ENCODE peak calls at places on chromosomes 2 and 18, in six cellular contexts. P is PC-3, Y is suprapubic skin, Z is aorta, O is colonic mucosa, W is A549. X is an unnamed sample. For H3K4me1, the result is how much of the 10 kb centered on the place peaks cover.

GRCh38 chr2:24625728-24626484 is 134.9 kb downstream of the NCOA1 start:
- DNase-seq in Y (no peak), P (no peak), Z (no peak), W (no peak), O (no peak), X (peak)

GRCh38 chr2:221204699-221205098 is 367.4 kb downstream of the EPHA4 start:
- DNase-seq in P (no peak), O (no peak), Z (no peak), Y (no peak), W (no peak), X (no peak)

GRCh38 chr2:118223487-118224136 is 135.3 kb downstream of the INSIG2 start:
- DNase-seq in Y (no peak), O (no peak), Z (no peak), W (no peak), P (no peak), X (no peak)

GRCh38 chr2:66862871-66863650 is 428.1 kb downstream of the MEIS1 start:
- DNase-seq in O (no peak), P (peak), W (no peak), Y (no peak), Z (no peak), X (peak)

GRCh38 chr18:35770360-35770759 is 188.8 kb downstream of the GALNT1 start:
- DNase-seq in Y (no peak), O (no peak), P (peak), Z (no peak), W (no peak), X (no peak)

GRCh38 chr2:126568734-126569133 is 87.2 kb upstream of the GYPC start:
- DNase-seq in W (no peak), O (no peak), Y (no peak), Z (no peak), P (no peak), X (no peak)

GRCh38 chr18:9101730-9102390 is 639 bp upstream of the NDUFV2 start:
- DNase-seq in Z (no peak), P (peak), Y (no peak), W (peak), O (peak), X (peak)

GRCh38 chr2:208406474-208407451 is at the start of gene PTH2R:
- DNase-seq in P (no peak), O (no peak), W (no peak), Z (peak), Y (peak), X (peak)

GRCh38 chr2:232387451-232388171 is 9.1 kb downstream of the ALPP start:
- DNase-seq in Z (peak), P (no peak), W (no peak), Y (no peak), O (no peak), X (peak)

GRCh38 chr2:68357608-68358337 is 7.3 kb upstream of the PLEK start:
- DNase-seq in O (no peak), Z (no peak), W (peak), P (peak), Y (no peak), X (peak)

GRCh38 chr2:240962371-240963064 is 35.9 kb upstream of the SNED1 start:
- DNase-seq in W (no peak), O (peak), Z (peak), Y (peak), P (no peak), X (peak)

GRCh38 chr2:24435391-24436316 is 55.4 kb upstream of the NCOA1 start:
- DNase-seq in W (no peak), O (peak), P (no peak), Y (peak), Z (no peak), X (peak)

GRCh38 chr2:112006076-112006410 is 49.0 kb upstream of the TMEM87B start:
- DNase-seq in Y (no peak), P (peak), Z (no peak), W (no peak), O (no peak), X (peak)

GRCh38 chr18:43034683-43035500 is 80.6 kb downstream of the RIT2 start:
- DNase-seq in P (peak), Z (no peak), Y (no peak), W (no peak), O (no peak), X (no peak)

GRCh38 chr2:206981089-206981674 is 41.9 kb downstream of the CPO start:
- DNase-seq in Z (no peak), P (no peak), W (no peak), Y (no peak), O (no peak), X (no peak)

GRCh38 chr2:153811516-153811915 is 60.2 kb upstream of the GALNT13 start:
- DNase-seq in Z (no peak), W (no peak), O (no peak), P (no peak), Y (no peak), X (no peak)

GRCh38 chr2:203909192-203909945 is 27.2 kb upstream of the ICOS start:
- DNase-seq in Z (no peak), W (peak), Y (no peak), P (peak), O (peak), X (peak)

GRCh38 chr2:17590342-17590911 is 49.9 kb downstream of the VSNL1 start:
- DNase-seq in W (no peak), O (no peak), Z (no peak), Y (no peak), P (no peak), X (no peak)

GRCh38 chr2:168432565-168433186 is 23.4 kb upstream of the CERS6 start:
- DNase-seq in Y (no peak), O (no peak), P (no peak), Z (no peak), W (no peak), X (no peak)

GRCh38 chr2:214410128-214410775 is 602 bp upstream of the VWC2L start:
- DNase-seq in P (peak), Z (no peak), W (no peak), Y (no peak), O (no peak), X (no peak)

GRCh38 chr2:109402980-109403840 is 210.6 kb downstream of the SEPTIN10 start:
- DNase-seq in W (no peak), Y (no peak), P (no peak), Z (no peak), O (no peak), X (peak)

GRCh38 chr18:67731853-67732252 is 215.3 kb upstream of the DSEL start:
- DNase-seq in W (no peak), O (no peak), Y (no peak), P (peak), Z (no peak), X (no peak)

GRCh38 chr18:32902566-32903330 is 129.9 kb upstream of the KLHL14 start:
- DNase-seq in Z (no peak), P (no peak), W (no peak), Y (no peak), O (no peak), X (no peak)

GRCh38 chr2:117967981-117968723 is 45.7 kb downstream of the CCDC93 start:
- DNase-seq in P (no peak), W (no peak), Z (no peak), Y (no peak), O (no peak), X (peak)

DNA sequence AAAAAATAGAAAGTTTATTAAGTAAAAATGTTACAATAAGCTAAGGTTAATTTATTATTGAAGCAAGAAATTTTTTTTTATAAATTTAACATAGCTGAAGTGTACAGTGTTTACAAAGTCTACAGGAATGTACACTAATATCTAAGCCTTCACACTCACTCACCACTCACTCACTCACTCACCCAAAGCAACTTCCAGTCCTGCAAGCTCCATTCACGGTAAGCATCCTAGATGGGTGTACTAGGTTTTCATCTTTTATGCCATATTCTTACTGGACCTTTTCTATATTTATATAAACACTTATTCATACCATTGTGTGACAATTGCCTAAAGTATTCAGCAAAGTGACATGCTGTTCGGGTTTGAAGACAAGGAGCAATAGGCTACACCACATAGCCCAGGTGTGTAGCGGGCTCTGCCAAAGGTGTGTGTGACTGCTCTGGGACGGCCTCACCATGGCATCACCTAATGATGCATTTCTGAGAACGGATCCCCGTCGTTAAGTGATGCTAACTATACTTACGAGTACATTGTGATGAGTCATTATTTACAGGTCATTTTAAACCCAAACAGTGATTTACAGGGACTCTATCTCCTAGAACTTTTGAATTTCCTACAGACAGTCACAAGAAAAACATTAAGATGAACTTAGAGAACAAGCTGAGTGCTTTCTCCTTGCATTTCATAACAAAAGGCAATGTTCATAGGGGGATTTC is 76.3 kb upstream of the ID2 start:
- DNase-seq in Y (no peak), O (no peak), W (peak), Z (no peak), P (peak), X (peak)
- H3K4me1 ChIP-seq in Y (under half), O (under half), W (under half), Z (under half), P (half or more), X (under half)

GRCh38 chr2:170714156-170715061 is 728 bp upstream of the SP5 start:
- DNase-seq in Y (peak), P (peak), Z (peak), O (peak), W (peak), X (peak)
- H3K4me3 ChIP-seq in Y (peak), P (peak), Z (peak), O (peak), W (peak), X (peak)

DNA sequence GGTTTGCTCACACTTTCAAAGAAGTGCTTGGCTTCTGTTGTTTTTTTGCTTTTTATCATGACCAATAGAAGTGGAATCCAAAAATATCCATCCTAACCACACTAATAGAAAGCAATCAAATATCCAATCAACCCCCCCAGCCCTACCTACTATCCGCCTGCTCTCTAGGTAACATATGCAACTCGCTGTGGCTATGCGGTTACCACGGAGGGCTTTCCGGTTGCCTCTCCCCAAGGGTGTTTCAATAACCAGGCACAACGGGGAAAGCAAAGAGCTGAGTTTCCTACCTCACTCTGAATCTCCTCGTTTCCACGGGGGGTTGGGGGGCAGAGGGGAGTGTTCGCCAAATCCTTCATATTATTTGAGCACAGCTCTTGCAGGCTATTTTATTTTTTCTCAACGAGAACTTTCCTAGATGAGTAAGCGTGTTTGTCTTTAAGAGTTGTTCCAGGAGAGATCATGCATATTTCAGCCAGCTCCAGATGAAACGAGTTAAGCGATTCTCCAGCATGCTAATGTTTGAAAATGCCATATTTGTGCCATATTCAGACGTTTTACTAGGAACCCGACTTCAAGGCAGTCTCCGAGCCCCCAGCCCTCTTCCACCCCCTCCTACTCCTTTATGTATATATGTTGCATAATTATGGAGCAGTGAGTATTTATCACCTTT is 30.4 kb downstream of the PAX3 start:
- DNase-seq in Y (no peak), P (no peak), O (no peak), Z (no peak), W (no peak), X (no peak)
- H3K4me1 ChIP-seq in Y (under half), P (under half), O (under half), Z (under half), W (under half), X (under half)

DNA sequence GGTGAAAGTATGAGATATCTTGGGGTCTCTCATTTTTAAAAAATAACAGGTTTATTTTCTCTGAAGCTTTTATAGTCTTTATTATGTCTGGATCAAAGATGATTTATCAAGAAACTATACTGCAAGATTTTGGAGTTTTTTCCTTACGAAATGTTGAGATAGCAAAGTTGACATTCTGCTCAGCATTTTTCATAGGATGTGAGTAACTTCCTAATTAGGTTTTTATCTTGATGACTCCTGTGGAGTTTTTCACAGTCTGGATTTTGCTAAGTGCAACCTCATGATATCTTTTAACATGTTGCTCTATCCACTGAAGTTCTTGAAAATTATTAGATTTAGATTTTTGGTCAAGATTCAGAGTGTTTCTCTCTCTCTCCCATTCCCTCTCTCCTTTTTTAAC is 17.8 kb downstream of the TCF7L1 start:
- DNase-seq in Z (no peak), O (no peak), P (no peak), W (no peak), Y (no peak), X (no peak)
- H3K4me3 ChIP-seq in Z (no peak), O (no peak), P (no peak), W (no peak), Y (no peak), X (no peak)

GRCh38 chr2:38095655-38095995 is 19.7 kb upstream of the CYP1B1 start:
- DNase-seq in Y (no peak), Z (no peak), O (no peak), W (no peak), P (no peak), X (no peak)
- H3K4me1 ChIP-seq in Y (half or more), Z (under half), O (under half), W (half or more), P (under half), X (half or more)

GRCh38 chr18:49094979-49095632 is 144.3 kb upstream of the SMAD7 start:
- DNase-seq in O (no peak), Z (no peak), P (peak), W (peak), Y (no peak), X (peak)
- H3K4me3 ChIP-seq in O (no peak), Z (no peak), P (no peak), W (no peak), Y (no peak), X (no peak)

DNA sequence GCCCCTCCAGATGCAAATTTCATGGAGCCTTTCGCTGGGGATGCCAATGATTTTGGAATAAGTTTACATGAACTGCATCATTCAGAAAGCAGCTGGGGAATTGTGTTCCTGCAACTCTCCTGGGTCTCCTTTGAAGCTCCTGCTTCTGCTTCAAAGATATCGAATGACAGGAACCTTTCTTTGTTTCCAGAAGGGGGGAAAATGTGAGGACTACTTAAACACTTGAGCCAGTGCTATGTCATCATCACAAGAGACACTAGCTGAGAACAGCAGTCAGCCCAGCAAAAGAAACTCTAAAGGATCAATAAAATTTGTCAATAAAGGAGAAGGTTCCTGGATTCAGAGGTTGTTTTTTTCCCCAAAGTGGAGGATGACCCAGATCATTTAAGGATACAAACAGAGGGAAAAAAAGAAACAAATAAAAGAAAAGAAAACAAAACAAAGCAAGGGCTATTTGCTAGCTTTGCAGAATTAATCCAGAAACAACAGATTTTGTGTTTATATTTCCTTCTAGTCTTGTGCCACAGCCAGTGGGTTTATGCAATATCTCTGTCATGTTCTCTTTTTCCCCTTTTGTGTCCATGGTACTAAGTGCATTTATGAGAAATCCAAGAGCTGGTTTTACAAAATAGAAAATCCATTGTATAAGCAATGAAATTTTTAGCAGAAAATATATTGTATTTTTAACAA is 463.7 kb downstream of the CDH2 start:
- DNase-seq in O (no peak), Z (no peak), Y (no peak), W (no peak), P (no peak), X (no peak)
- H3K4me1 ChIP-seq in O (under half), Z (under half), Y (under half), W (under half), P (under half), X (under half)